ENCODE peak calls at places on chromosomes 3 and 15, in seven cellular contexts. One of them, this sample, is unnamed.
A peak's percentile ranks its signal among the peaks of the same experiment; 100 is the strongest.

GRCh38 chr3:140443073-140443472 is 234.8 kb upstream of the TRIM42 start:
- DNase-seq in neural crest cell: no peak
- DNase-seq in GOT3: no peak
- DNase-seq in islet precursor cell: peak; percentile 9
- DNase-seq in activated T-helper 1 cell treated with Interleukin-2 at 50 U/mL for 16 hours: no peak
- DNase-seq in HT1080: no peak
- DNase-seq in D721Med: no peak
- DNase-seq in this sample: no peak

GRCh38 chr3:150490212-150490611 is 56.1 kb downstream of the SERP1 start:
- DNase-seq in neural crest cell: no peak
- DNase-seq in GOT3: no peak
- DNase-seq in islet precursor cell: no peak
- DNase-seq in activated T-helper 1 cell treated with Interleukin-2 at 50 U/mL for 16 hours: no peak
- DNase-seq in HT1080: no peak
- DNase-seq in D721Med: no peak
- DNase-seq in this sample: no peak

GRCh38 chr3:126135398-126136076 is 44.8 kb downstream of the ALDH1L1 start:
- DNase-seq in neural crest cell: no peak
- DNase-seq in GOT3: no peak
- DNase-seq in islet precursor cell: peak; percentile 43
- DNase-seq in activated T-helper 1 cell treated with Interleukin-2 at 50 U/mL for 16 hours: no peak
- DNase-seq in HT1080: no peak
- DNase-seq in D721Med: no peak
- DNase-seq in this sample: no peak

GRCh38 chr3:188697127-188697526 is 474.6 kb upstream of the TPRG1 start:
- DNase-seq in neural crest cell: no peak
- DNase-seq in GOT3: no peak
- DNase-seq in islet precursor cell: no peak
- DNase-seq in activated T-helper 1 cell treated with Interleukin-2 at 50 U/mL for 16 hours: no peak
- DNase-seq in HT1080: no peak
- DNase-seq in D721Med: no peak
- DNase-seq in this sample: no peak

GRCh38 chr15:48718646-48719045 is 73.1 kb upstream of the FBN1 start:
- DNase-seq in neural crest cell: no peak
- DNase-seq in GOT3: no peak
- DNase-seq in islet precursor cell: no peak
- DNase-seq in activated T-helper 1 cell treated with Interleukin-2 at 50 U/mL for 16 hours: no peak
- DNase-seq in HT1080: peak; percentile 35
- DNase-seq in D721Med: no peak
- DNase-seq in this sample: peak; percentile 31

GRCh38 chr15:75713338-75713895 is 769 bp upstream of the CSPG4 start:
- DNase-seq in neural crest cell: no peak
- DNase-seq in GOT3: no peak
- DNase-seq in islet precursor cell: no peak
- DNase-seq in activated T-helper 1 cell treated with Interleukin-2 at 50 U/mL for 16 hours: no peak
- DNase-seq in HT1080: peak; percentile 34
- DNase-seq in D721Med: no peak
- DNase-seq in this sample: peak; percentile 15

GRCh38 chr3:15795563-15796308 is 2.0 kb downstream of the ANKRD28 start:
- DNase-seq in neural crest cell: no peak
- DNase-seq in GOT3: no peak
- DNase-seq in islet precursor cell: no peak
- DNase-seq in activated T-helper 1 cell treated with Interleukin-2 at 50 U/mL for 16 hours: no peak
- DNase-seq in HT1080: peak; percentile 51
- DNase-seq in D721Med: no peak
- DNase-seq in this sample: peak; percentile 81

GRCh38 chr3:12553921-12554391 is 2.9 kb upstream of the MKRN2 start:
- DNase-seq in neural crest cell: no peak
- DNase-seq in GOT3: no peak
- DNase-seq in islet precursor cell: no peak
- DNase-seq in activated T-helper 1 cell treated with Interleukin-2 at 50 U/mL for 16 hours: no peak
- DNase-seq in HT1080: peak; percentile 4
- DNase-seq in D721Med: no peak
- DNase-seq in this sample: peak; percentile 23

GRCh38 chr15:63528138-63528659 is 23.8 kb downstream of the USP3 start:
- DNase-seq in neural crest cell: no peak
- DNase-seq in GOT3: no peak
- DNase-seq in islet precursor cell: no peak
- DNase-seq in activated T-helper 1 cell treated with Interleukin-2 at 50 U/mL for 16 hours: no peak
- DNase-seq in HT1080: no peak
- DNase-seq in D721Med: no peak
- DNase-seq in this sample: no peak

GRCh38 chr15:52357949-52358348 is 62.3 kb upstream of the MYO5C start:
- DNase-seq in neural crest cell: no peak
- DNase-seq in GOT3: no peak
- DNase-seq in islet precursor cell: no peak
- DNase-seq in activated T-helper 1 cell treated with Interleukin-2 at 50 U/mL for 16 hours: no peak
- DNase-seq in HT1080: no peak
- DNase-seq in D721Med: no peak
- DNase-seq in this sample: no peak

GRCh38 chr3:115550285-115550741 is 73.0 kb upstream of the GAP43 start:
- DNase-seq in neural crest cell: no peak
- DNase-seq in GOT3: no peak
- DNase-seq in islet precursor cell: no peak
- DNase-seq in activated T-helper 1 cell treated with Interleukin-2 at 50 U/mL for 16 hours: no peak
- DNase-seq in HT1080: no peak
- DNase-seq in D721Med: no peak
- DNase-seq in this sample: peak; percentile 71

GRCh38 chr3:176988795-176989194 is 208.5 kb downstream of the TBL1XR1 start:
- DNase-seq in neural crest cell: no peak
- DNase-seq in GOT3: no peak
- DNase-seq in islet precursor cell: no peak
- DNase-seq in activated T-helper 1 cell treated with Interleukin-2 at 50 U/mL for 16 hours: no peak
- DNase-seq in HT1080: no peak
- DNase-seq in D721Med: no peak
- DNase-seq in this sample: no peak

GRCh38 chr3:192747746-192748145 is 20.4 kb upstream of the FGF12 start:
- DNase-seq in neural crest cell: no peak
- DNase-seq in GOT3: no peak
- DNase-seq in islet precursor cell: no peak
- DNase-seq in activated T-helper 1 cell treated with Interleukin-2 at 50 U/mL for 16 hours: no peak
- DNase-seq in HT1080: no peak
- DNase-seq in D721Med: no peak
- DNase-seq in this sample: no peak

GRCh38 chr3:191330309-191330712 is at the start of gene UTS2B:
- DNase-seq in neural crest cell: peak; percentile 2
- DNase-seq in GOT3: no peak
- DNase-seq in islet precursor cell: peak; percentile 61
- DNase-seq in activated T-helper 1 cell treated with Interleukin-2 at 50 U/mL for 16 hours: no peak
- DNase-seq in HT1080: peak; percentile 66
- DNase-seq in D721Med: no peak
- DNase-seq in this sample: peak; percentile 76

GRCh38 chr15:49898097-49898496 is 220.9 kb downstream of the ATP8B4 start:
- DNase-seq in neural crest cell: no peak
- DNase-seq in GOT3: no peak
- DNase-seq in islet precursor cell: no peak
- DNase-seq in activated T-helper 1 cell treated with Interleukin-2 at 50 U/mL for 16 hours: no peak
- DNase-seq in HT1080: no peak
- DNase-seq in D721Med: no peak
- DNase-seq in this sample: no peak

GRCh38 chr3:170978335-170978745 is 48.2 kb downstream of the SLC2A2 start:
- DNase-seq in neural crest cell: no peak
- DNase-seq in GOT3: no peak
- DNase-seq in islet precursor cell: no peak
- DNase-seq in activated T-helper 1 cell treated with Interleukin-2 at 50 U/mL for 16 hours: no peak
- DNase-seq in HT1080: no peak
- DNase-seq in D721Med: no peak
- DNase-seq in this sample: peak; percentile 24

GRCh38 chr3:70829101-70829500 is 516.7 kb upstream of the MDFIC2 start:
- DNase-seq in neural crest cell: no peak
- DNase-seq in GOT3: no peak
- DNase-seq in islet precursor cell: no peak
- DNase-seq in activated T-helper 1 cell treated with Interleukin-2 at 50 U/mL for 16 hours: no peak
- DNase-seq in HT1080: peak; percentile 73
- DNase-seq in D721Med: no peak
- DNase-seq in this sample: peak; percentile 23

GRCh38 chr3:128312271-128312670 is 154.4 kb downstream of the DNAJB8 start:
- DNase-seq in neural crest cell: no peak
- DNase-seq in GOT3: no peak
- DNase-seq in islet precursor cell: no peak
- DNase-seq in activated T-helper 1 cell treated with Interleukin-2 at 50 U/mL for 16 hours: no peak
- DNase-seq in HT1080: no peak
- DNase-seq in D721Med: no peak
- DNase-seq in this sample: no peak

GRCh38 chr3:173396191-173397041 is 1.1 kb upstream of the NLGN1 start:
- DNase-seq in neural crest cell: peak; percentile 3
- DNase-seq in GOT3: no peak
- DNase-seq in islet precursor cell: no peak
- DNase-seq in activated T-helper 1 cell treated with Interleukin-2 at 50 U/mL for 16 hours: no peak
- DNase-seq in HT1080: peak; percentile 27
- DNase-seq in D721Med: no peak
- DNase-seq in this sample: no peak

GRCh38 chr3:186251948-186252619 is 110.0 kb downstream of the DGKG start:
- DNase-seq in neural crest cell: no peak
- DNase-seq in GOT3: no peak
- DNase-seq in islet precursor cell: no peak
- DNase-seq in activated T-helper 1 cell treated with Interleukin-2 at 50 U/mL for 16 hours: no peak
- DNase-seq in HT1080: peak; percentile 56
- DNase-seq in D721Med: no peak
- DNase-seq in this sample: no peak

GRCh38 chr3:10460951-10461563 is 44.3 kb downstream of the ATP2B2 start:
- DNase-seq in neural crest cell: no peak
- DNase-seq in GOT3: no peak
- DNase-seq in islet precursor cell: no peak
- DNase-seq in activated T-helper 1 cell treated with Interleukin-2 at 50 U/mL for 16 hours: no peak
- DNase-seq in HT1080: no peak
- DNase-seq in D721Med: no peak
- DNase-seq in this sample: no peak

GRCh38 chr3:184691397-184692131 is 20.3 kb downstream of the MAGEF1 start:
- DNase-seq in neural crest cell: no peak
- DNase-seq in GOT3: no peak
- DNase-seq in islet precursor cell: no peak
- DNase-seq in activated T-helper 1 cell treated with Interleukin-2 at 50 U/mL for 16 hours: no peak
- DNase-seq in HT1080: no peak
- DNase-seq in D721Med: no peak
- DNase-seq in this sample: peak; percentile 33

GRCh38 chr3:105791919-105792786 is 76.7 kb downstream of the CBLB start:
- DNase-seq in neural crest cell: no peak
- DNase-seq in GOT3: peak; percentile 22
- DNase-seq in islet precursor cell: peak; percentile 54
- DNase-seq in activated T-helper 1 cell treated with Interleukin-2 at 50 U/mL for 16 hours: no peak
- DNase-seq in HT1080: peak; percentile 88
- DNase-seq in D721Med: no peak
- DNase-seq in this sample: peak; percentile 98

GRCh38 chr3:100779475-100779874 is 70.2 kb downstream of the TFG start:
- DNase-seq in neural crest cell: no peak
- DNase-seq in GOT3: no peak
- DNase-seq in islet precursor cell: no peak
- DNase-seq in activated T-helper 1 cell treated with Interleukin-2 at 50 U/mL for 16 hours: no peak
- DNase-seq in HT1080: no peak
- DNase-seq in D721Med: no peak
- DNase-seq in this sample: no peak